ENCODE peak calls at places on chromosome 21, in ten cellular contexts. One of them, this sample, is unnamed.

GRCh38 chr21:31258073-31258472 is 86.0 kb downstream of the TIAM1 start:
- DNase-seq in A673: no peak
- DNase-seq in body of pancreas: no peak
- DNase-seq in H9: no peak
- DNase-seq in iPS DF 6.9: no peak
- DNase-seq in substantia nigra: no peak
- DNase-seq in mesenchymal stem cell: no peak
- DNase-seq in brain microvascular endothelial cell: no peak
- DNase-seq in endodermal cell: no peak
- DNase-seq in AG04450: no peak
- DNase-seq in this sample: no peak

GRCh38 chr21:29181799-29182470 is 51.5 kb downstream of the MAP3K7CL start:
- DNase-seq in endodermal cell: no peak
- DNase-seq in body of pancreas: peak
- DNase-seq in brain microvascular endothelial cell: peak
- DNase-seq in iPS DF 6.9: no peak
- DNase-seq in substantia nigra: no peak
- DNase-seq in A673: peak
- DNase-seq in AG04450: peak
- DNase-seq in mesenchymal stem cell: peak
- DNase-seq in H9: no peak
- DNase-seq in this sample: peak

GRCh38 chr21:34073749-34074282 is 438 bp downstream of the MRPS6 start:
- DNase-seq in substantia nigra: peak
- DNase-seq in brain microvascular endothelial cell: no peak
- DNase-seq in endodermal cell: peak
- DNase-seq in A673: peak
- DNase-seq in iPS DF 6.9: no peak
- DNase-seq in body of pancreas: no peak
- DNase-seq in AG04450: no peak
- DNase-seq in H9: no peak
- DNase-seq in mesenchymal stem cell: no peak
- DNase-seq in this sample: no peak

GRCh38 chr21:37871121-37871862 is 45.0 kb downstream of the KCNJ6 start:
- DNase-seq in A673: no peak
- DNase-seq in endodermal cell: no peak
- DNase-seq in H9: no peak
- DNase-seq in brain microvascular endothelial cell: peak
- DNase-seq in mesenchymal stem cell: peak
- DNase-seq in substantia nigra: no peak
- DNase-seq in AG04450: peak
- DNase-seq in body of pancreas: no peak
- DNase-seq in iPS DF 6.9: no peak
- DNase-seq in this sample: no peak

GRCh38 chr21:31731112-31731801 is 661 bp downstream of the SCAF4 start:
- DNase-seq in mesenchymal stem cell: no peak
- DNase-seq in body of pancreas: peak
- DNase-seq in brain microvascular endothelial cell: no peak
- DNase-seq in AG04450: no peak
- DNase-seq in endodermal cell: peak
- DNase-seq in A673: peak
- DNase-seq in H9: peak
- DNase-seq in substantia nigra: peak
- DNase-seq in iPS DF 6.9: no peak
- DNase-seq in this sample: no peak

GRCh38 chr21:37700641-37701202 is 215.5 kb downstream of the KCNJ6 start:
- DNase-seq in substantia nigra: no peak
- DNase-seq in body of pancreas: peak
- DNase-seq in AG04450: peak
- DNase-seq in H9: peak
- DNase-seq in A673: peak
- DNase-seq in mesenchymal stem cell: peak
- DNase-seq in iPS DF 6.9: peak
- DNase-seq in brain microvascular endothelial cell: peak
- DNase-seq in endodermal cell: peak
- DNase-seq in this sample: peak

GRCh38 chr21:42093991-42094417 is 22.9 kb downstream of the UMODL1 start:
- DNase-seq in substantia nigra: no peak
- DNase-seq in brain microvascular endothelial cell: peak
- DNase-seq in mesenchymal stem cell: peak
- DNase-seq in iPS DF 6.9: no peak
- DNase-seq in H9: no peak
- DNase-seq in endodermal cell: no peak
- DNase-seq in A673: peak
- DNase-seq in body of pancreas: peak
- DNase-seq in AG04450: peak
- DNase-seq in this sample: no peak

GRCh38 chr21:46515109-46515508 is 56.4 kb downstream of the DIP2A start:
- DNase-seq in AG04450: no peak
- DNase-seq in A673: no peak
- DNase-seq in mesenchymal stem cell: no peak
- DNase-seq in iPS DF 6.9: no peak
- DNase-seq in endodermal cell: no peak
- DNase-seq in brain microvascular endothelial cell: no peak
- DNase-seq in H9: no peak
- DNase-seq in substantia nigra: peak
- DNase-seq in body of pancreas: peak
- DNase-seq in this sample: peak

GRCh38 chr21:43877936-43878575 is 13.0 kb downstream of the AGPAT3 start:
- DNase-seq in iPS DF 6.9: no peak
- DNase-seq in endodermal cell: no peak
- DNase-seq in mesenchymal stem cell: no peak
- DNase-seq in brain microvascular endothelial cell: no peak
- DNase-seq in AG04450: no peak
- DNase-seq in H9: no peak
- DNase-seq in substantia nigra: no peak
- DNase-seq in body of pancreas: no peak
- DNase-seq in A673: no peak
- DNase-seq in this sample: no peak

GRCh38 chr21:43880111-43880985 is 15.3 kb downstream of the AGPAT3 start:
- DNase-seq in H9: no peak
- DNase-seq in endodermal cell: no peak
- DNase-seq in AG04450: no peak
- DNase-seq in substantia nigra: no peak
- DNase-seq in body of pancreas: peak
- DNase-seq in A673: no peak
- DNase-seq in brain microvascular endothelial cell: peak
- DNase-seq in mesenchymal stem cell: peak
- DNase-seq in iPS DF 6.9: no peak
- DNase-seq in this sample: no peak

GRCh38 chr21:43881283-43881682 is 16.3 kb downstream of the AGPAT3 start:
- DNase-seq in brain microvascular endothelial cell: no peak
- DNase-seq in mesenchymal stem cell: no peak
- DNase-seq in endodermal cell: no peak
- DNase-seq in AG04450: no peak
- DNase-seq in substantia nigra: no peak
- DNase-seq in body of pancreas: no peak
- DNase-seq in iPS DF 6.9: no peak
- DNase-seq in A673: no peak
- DNase-seq in H9: no peak
- DNase-seq in this sample: no peak

GRCh38 chr21:43881918-43882317 is 16.9 kb downstream of the AGPAT3 start:
- DNase-seq in iPS DF 6.9: no peak
- DNase-seq in A673: no peak
- DNase-seq in AG04450: no peak
- DNase-seq in endodermal cell: no peak
- DNase-seq in H9: no peak
- DNase-seq in mesenchymal stem cell: no peak
- DNase-seq in body of pancreas: no peak
- DNase-seq in brain microvascular endothelial cell: no peak
- DNase-seq in substantia nigra: no peak
- DNase-seq in this sample: no peak

DNA sequence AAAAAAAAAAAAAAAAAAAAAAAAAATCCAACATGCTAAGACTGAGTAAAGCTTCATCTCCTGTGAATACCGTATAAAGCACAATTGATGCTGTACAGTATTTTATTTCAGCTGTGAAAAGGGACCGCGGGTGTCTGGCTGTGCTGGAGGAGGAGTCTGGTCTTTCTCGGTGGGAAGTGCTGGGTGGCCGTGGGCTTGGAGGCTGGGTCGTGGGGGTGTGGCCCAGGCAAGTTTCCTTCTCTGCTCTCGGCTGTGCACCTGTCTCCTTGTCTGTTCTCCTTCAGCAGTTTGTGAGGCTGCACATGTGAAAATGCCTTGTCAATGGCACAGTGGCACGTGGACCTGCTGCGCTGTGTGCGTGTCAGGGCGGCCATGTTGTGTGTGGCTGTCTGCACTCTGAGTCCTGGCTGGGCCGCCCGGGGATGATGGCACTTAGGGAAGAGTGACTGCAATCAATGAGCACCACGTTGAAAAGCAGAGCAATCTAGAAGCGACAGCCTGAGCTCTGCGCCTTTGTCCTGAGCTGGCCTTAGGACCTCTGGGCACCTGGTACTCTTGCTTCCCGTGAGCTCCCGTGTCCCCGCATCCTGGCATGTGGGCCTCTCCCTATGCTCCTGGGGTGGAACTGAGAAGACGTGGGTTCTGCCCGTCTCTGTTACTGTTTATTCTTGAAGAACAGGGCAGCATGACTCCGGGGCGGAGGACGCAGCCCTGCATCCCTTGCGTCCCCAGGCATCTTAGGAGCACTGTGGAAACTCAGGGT is 14.5 kb downstream of the AGPAT3 start:
- DNase-seq in endodermal cell: no peak
- DNase-seq in AG04450: no peak
- DNase-seq in substantia nigra: no peak
- DNase-seq in mesenchymal stem cell: no peak
- DNase-seq in A673: no peak
- DNase-seq in body of pancreas: no peak
- DNase-seq in brain microvascular endothelial cell: no peak
- DNase-seq in iPS DF 6.9: no peak
- DNase-seq in H9: no peak
- DNase-seq in this sample: no peak
- H3K27ac ChIP-seq in endodermal cell: no peak
- H3K27ac ChIP-seq in AG04450: no peak
- H3K27ac ChIP-seq in substantia nigra: no peak
- H3K27ac ChIP-seq in mesenchymal stem cell: no peak
- H3K27ac ChIP-seq in A673: no peak
- H3K27ac ChIP-seq in body of pancreas: no peak
- H3K27ac ChIP-seq in brain microvascular endothelial cell: no peak
- H3K27ac ChIP-seq in iPS DF 6.9: no peak
- H3K27ac ChIP-seq in H9: no peak
- H3K27ac ChIP-seq in this sample: peak

GRCh38 chr21:26800455-26801454 is 44.5 kb downstream of the ADAMTS1 start:
- DNase-seq in mesenchymal stem cell: peak
- DNase-seq in endodermal cell: no peak
- DNase-seq in AG04450: no peak
- DNase-seq in iPS DF 6.9: no peak
- DNase-seq in A673: no peak
- DNase-seq in brain microvascular endothelial cell: peak
- DNase-seq in substantia nigra: no peak
- DNase-seq in H9: no peak
- DNase-seq in body of pancreas: peak
- DNase-seq in this sample: no peak

GRCh38 chr21:26798856-26799751 is 46.1 kb downstream of the ADAMTS1 start:
- DNase-seq in body of pancreas: no peak
- DNase-seq in mesenchymal stem cell: peak
- DNase-seq in AG04450: no peak
- DNase-seq in iPS DF 6.9: no peak
- DNase-seq in endodermal cell: no peak
- DNase-seq in A673: no peak
- DNase-seq in substantia nigra: no peak
- DNase-seq in brain microvascular endothelial cell: no peak
- DNase-seq in H9: no peak
- DNase-seq in this sample: no peak

GRCh38 chr21:26804895-26805609 is 40.2 kb downstream of the ADAMTS1 start:
- DNase-seq in iPS DF 6.9: no peak
- DNase-seq in mesenchymal stem cell: no peak
- DNase-seq in endodermal cell: no peak
- DNase-seq in AG04450: no peak
- DNase-seq in brain microvascular endothelial cell: no peak
- DNase-seq in body of pancreas: no peak
- DNase-seq in H9: no peak
- DNase-seq in A673: no peak
- DNase-seq in substantia nigra: no peak
- DNase-seq in this sample: no peak

GRCh38 chr21:26800001-26800400 is 45.2 kb downstream of the ADAMTS1 start:
- DNase-seq in mesenchymal stem cell: no peak
- DNase-seq in brain microvascular endothelial cell: no peak
- DNase-seq in endodermal cell: no peak
- DNase-seq in H9: no peak
- DNase-seq in substantia nigra: no peak
- DNase-seq in AG04450: no peak
- DNase-seq in iPS DF 6.9: no peak
- DNase-seq in body of pancreas: no peak
- DNase-seq in A673: no peak
- DNase-seq in this sample: no peak

DNA sequence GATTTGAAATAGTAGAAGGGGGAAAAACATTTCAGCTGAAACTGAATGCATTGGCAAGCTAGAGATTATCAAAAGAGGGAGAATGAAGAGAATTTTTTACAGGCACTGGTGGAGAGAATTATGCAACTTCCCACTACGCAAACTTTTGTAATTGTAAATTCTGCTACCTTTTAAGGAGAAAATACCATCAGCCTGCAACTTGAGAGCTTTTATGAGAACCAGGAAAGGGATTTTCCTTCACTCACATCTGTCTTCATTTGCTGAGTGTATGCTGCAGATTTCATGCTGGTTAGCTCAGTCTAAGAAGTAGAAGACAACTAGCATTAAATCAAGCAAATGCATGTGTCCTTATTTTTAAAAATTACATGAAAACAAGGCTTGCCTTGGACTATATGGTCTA is 43.7 kb downstream of the ADAMTS1 start:
- DNase-seq in brain microvascular endothelial cell: peak
- DNase-seq in endodermal cell: no peak
- DNase-seq in A673: peak
- DNase-seq in mesenchymal stem cell: peak
- DNase-seq in body of pancreas: no peak
- DNase-seq in AG04450: peak
- DNase-seq in substantia nigra: no peak
- DNase-seq in iPS DF 6.9: no peak
- DNase-seq in H9: no peak
- DNase-seq in this sample: no peak
- H3K27ac ChIP-seq in brain microvascular endothelial cell: peak
- H3K27ac ChIP-seq in endodermal cell: no peak
- H3K27ac ChIP-seq in A673: peak
- H3K27ac ChIP-seq in mesenchymal stem cell: no peak
- H3K27ac ChIP-seq in body of pancreas: no peak
- H3K27ac ChIP-seq in AG04450: peak
- H3K27ac ChIP-seq in substantia nigra: no peak
- H3K27ac ChIP-seq in iPS DF 6.9: no peak
- H3K27ac ChIP-seq in H9: no peak
- H3K27ac ChIP-seq in this sample: no peak

DNA sequence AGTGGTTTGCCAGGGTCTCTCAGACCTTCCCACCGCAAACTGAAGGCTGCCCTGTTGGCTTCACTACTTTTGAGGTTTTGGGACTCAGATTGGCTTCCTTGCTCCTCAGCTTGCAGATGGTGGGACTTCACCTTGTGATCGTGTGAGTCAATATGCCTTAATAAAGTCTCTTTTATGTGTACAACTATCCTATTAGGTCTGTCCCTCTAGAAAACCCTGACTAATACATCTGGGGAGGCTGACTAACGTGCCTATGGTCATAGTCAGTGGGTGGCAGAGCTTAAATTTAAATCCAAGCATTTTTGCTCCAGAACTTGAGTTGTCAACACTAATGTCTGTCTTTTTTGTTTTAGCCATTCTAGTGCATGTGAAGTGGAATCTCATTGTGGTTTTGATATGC is 76.5 kb upstream of the CHODL start:
- DNase-seq in endodermal cell: no peak
- DNase-seq in H9: no peak
- DNase-seq in mesenchymal stem cell: no peak
- DNase-seq in brain microvascular endothelial cell: no peak
- DNase-seq in substantia nigra: no peak
- DNase-seq in iPS DF 6.9: no peak
- DNase-seq in body of pancreas: no peak
- DNase-seq in A673: no peak
- DNase-seq in AG04450: no peak
- DNase-seq in this sample: no peak
- H3K27ac ChIP-seq in endodermal cell: no peak
- H3K27ac ChIP-seq in H9: no peak
- H3K27ac ChIP-seq in mesenchymal stem cell: no peak
- H3K27ac ChIP-seq in brain microvascular endothelial cell: no peak
- H3K27ac ChIP-seq in substantia nigra: no peak
- H3K27ac ChIP-seq in iPS DF 6.9: no peak
- H3K27ac ChIP-seq in body of pancreas: no peak
- H3K27ac ChIP-seq in A673: no peak
- H3K27ac ChIP-seq in AG04450: no peak
- H3K27ac ChIP-seq in this sample: no peak

GRCh38 chr21:15586752-15587436 is 142.9 kb upstream of the USP25 start:
- DNase-seq in endodermal cell: no peak
- DNase-seq in substantia nigra: no peak
- DNase-seq in body of pancreas: no peak
- DNase-seq in brain microvascular endothelial cell: no peak
- DNase-seq in mesenchymal stem cell: no peak
- DNase-seq in iPS DF 6.9: no peak
- DNase-seq in A673: no peak
- DNase-seq in AG04450: no peak
- DNase-seq in H9: no peak
- DNase-seq in this sample: no peak
- H3K27ac ChIP-seq in endodermal cell: no peak
- H3K27ac ChIP-seq in substantia nigra: no peak
- H3K27ac ChIP-seq in body of pancreas: no peak
- H3K27ac ChIP-seq in brain microvascular endothelial cell: no peak
- H3K27ac ChIP-seq in mesenchymal stem cell: no peak
- H3K27ac ChIP-seq in iPS DF 6.9: no peak
- H3K27ac ChIP-seq in A673: no peak
- H3K27ac ChIP-seq in AG04450: no peak
- H3K27ac ChIP-seq in H9: no peak
- H3K27ac ChIP-seq in this sample: no peak